ENCODE peak calls at places on chromosomes 3 and 15, in ten cellular contexts. J, L, N, W, R, G, V, O, S and B are unnamed samples.

GRCh38 chr3:38349684-38350359 is 3.2 kb downstream of the XYLB start:
- DNase-seq in L (no peak), W (no peak), V (no peak), G (no peak), N (no peak), J (no peak), O (no peak), R (no peak), S (no peak), B (no peak)

GRCh38 chr3:171974986-171975837 is 64.2 kb upstream of the FNDC3B start:
- DNase-seq in R (no peak), O (no peak), J (no peak), S (no peak), G (no peak), V (no peak), N (peak; percentile 97), W (no peak), L (no peak), B (no peak)

GRCh38 chr3:110564674-110565073 is 506.9 kb upstream of the NECTIN3 start:
- DNase-seq in J (no peak), L (no peak), R (no peak), N (no peak), S (no peak), V (no peak), O (no peak), G (no peak), W (no peak), B (no peak)

GRCh38 chr15:25862469-25863066 is 559 bp downstream of the ATP10A start:
- DNase-seq in J (no peak), L (no peak), N (no peak), R (no peak), O (peak; percentile 44), W (no peak), G (peak; percentile 21), S (no peak), V (no peak), B (no peak)

GRCh38 chr15:95363636-95364035 is 966.9 kb upstream of the NR2F2 start:
- DNase-seq in J (no peak), W (no peak), S (no peak), O (no peak), V (no peak), L (no peak), N (no peak), R (no peak), G (no peak), B (no peak)

GRCh38 chr15:27365441-27365840 is 394.5 kb downstream of the GABRG3 start:
- DNase-seq in N (no peak), O (no peak), V (no peak), S (no peak), J (no peak), R (no peak), G (no peak), W (no peak), L (no peak), B (no peak)

GRCh38 chr3:53939081-53939582 is 47.5 kb upstream of the SELENOK start:
- DNase-seq in S (no peak), G (peak; percentile 79), W (no peak), R (no peak), V (no peak), O (no peak), L (no peak), J (no peak), N (no peak), B (no peak)

GRCh38 chr3:177337548-177338331 is 140.5 kb upstream of the TBL1XR1 start:
- DNase-seq in L (no peak), N (peak; percentile 49), S (peak; percentile 37), V (no peak), R (no peak), J (no peak), G (no peak), O (no peak), W (no peak), B (no peak)

GRCh38 chr3:40657623-40658022 is 132.9 kb downstream of the ZNF621 start:
- DNase-seq in V (no peak), W (no peak), N (no peak), G (no peak), J (no peak), S (no peak), L (no peak), R (no peak), O (no peak), B (no peak)

GRCh38 chr3:49500408-49501257 is 30.6 kb downstream of the DAG1 start:
- DNase-seq in S (no peak), V (no peak), R (peak; percentile 47), O (peak; percentile 44), G (no peak), L (peak; percentile 89), N (peak; percentile 82), W (no peak), J (peak; percentile 40), B (no peak)

GRCh38 chr15:69117431-69117841 is 43.0 kb upstream of the GLCE start:
- DNase-seq in G (peak; percentile 48), N (no peak), V (no peak), O (no peak), J (no peak), W (no peak), S (no peak), L (no peak), R (no peak), B (no peak)

GRCh38 chr3:12143949-12144504 is 14.7 kb downstream of the TIMP4 start:
- DNase-seq in O (peak; percentile 73), W (no peak), N (no peak), S (no peak), V (no peak), G (no peak), L (no peak), J (peak; percentile 18), R (peak; percentile 14), B (no peak)

GRCh38 chr3:195033531-195034091 is 237.3 kb downstream of the XXYLT1 start:
- DNase-seq in S (no peak), J (peak; percentile 61), N (no peak), O (no peak), R (no peak), V (no peak), L (no peak), W (no peak), G (no peak), B (no peak)

GRCh38 chr15:34347951-34348638 is 5.0 kb downstream of the NUTM1 start:
- DNase-seq in L (no peak), N (no peak), J (no peak), R (no peak), O (no peak), W (no peak), S (no peak), V (no peak), G (no peak), B (no peak)

GRCh38 chr3:189383630-189384029 is 211.9 kb downstream of the TPRG1 start:
- DNase-seq in N (no peak), R (no peak), V (no peak), J (no peak), W (no peak), L (no peak), S (no peak), O (no peak), G (no peak), B (no peak)

GRCh38 chr15:93866996-93867395 is 364.4 kb upstream of the MCTP2 start:
- DNase-seq in V (no peak), G (no peak), N (no peak), L (no peak), S (no peak), W (no peak), R (no peak), J (no peak), O (no peak), B (no peak)

GRCh38 chr15:62147149-62148013 is 17.7 kb downstream of the C2CD4B start:
- DNase-seq in O (no peak), R (no peak), S (no peak), W (no peak), G (no peak), L (no peak), V (no peak), N (no peak), J (peak; percentile 81), B (no peak)

GRCh38 chr3:158771577-158771976 is 30.3 kb upstream of the MFSD1 start:
- DNase-seq in W (no peak), J (no peak), L (no peak), R (no peak), S (no peak), G (no peak), N (no peak), O (no peak), V (no peak), B (no peak)

GRCh38 chr3:154144825-154145465 is 23.8 kb downstream of the ARHGEF26 start:
- DNase-seq in R (no peak), G (no peak), N (no peak), O (no peak), J (no peak), S (no peak), L (no peak), W (no peak), V (no peak), B (no peak)

GRCh38 chr3:54134713-54135112 is 12.4 kb downstream of the CACNA2D3 start:
- DNase-seq in G (no peak), W (no peak), R (no peak), J (no peak), L (no peak), V (no peak), N (no peak), O (no peak), S (no peak), B (no peak)